ENCODE peak calls at places on chromosomes 1 and 21, in four cellular contexts. D, P, U and J are unnamed samples.

GRCh38 chr1:22556391-22557104 is 6.7 kb upstream of the EPHA8 start:
- DNase-seq in D (peak), P (no peak), U (no peak), J (no peak)

GRCh38 chr1:143497374-143497747 is 474.4 kb downstream of the FAM72C start:
- DNase-seq in D (no peak), P (no peak), U (peak), J (peak)

GRCh38 chr1:223788746-223789415 is 56.9 kb downstream of the TP53BP2 start:
- DNase-seq in D (no peak), P (no peak), U (no peak), J (no peak)

GRCh38 chr1:59487335-59488031 is 190.6 kb downstream of the FGGY start:
- DNase-seq in D (no peak), P (no peak), U (no peak), J (no peak)

GRCh38 chr1:94821636-94822305 is 1.6 kb downstream of the SLC44A3 start:
- DNase-seq in D (no peak), P (no peak), U (no peak), J (no peak)

GRCh38 chr1:93076268-93076667 is 2.8 kb upstream of the MTF2 start:
- DNase-seq in D (no peak), P (no peak), U (no peak), J (no peak)

GRCh38 chr1:184971522-184972265 is 2.6 kb downstream of the NIBAN1 start:
- DNase-seq in D (no peak), P (no peak), U (no peak), J (no peak)

GRCh38 chr1:29235955-29236742 is at the start of gene PTPRU:
- DNase-seq in D (no peak), P (peak), U (peak), J (peak)

GRCh38 chr1:170661646-170662411 is 2.1 kb upstream of the PRRX1 start:
- DNase-seq in D (no peak), P (no peak), U (no peak), J (no peak)

GRCh38 chr1:25148673-25149300 is 83.5 kb downstream of the SYF2 start:
- DNase-seq in D (no peak), P (no peak), U (no peak), J (no peak)

GRCh38 chr1:156893048-156893953 is at the start of gene PEAR1:
- DNase-seq in D (no peak), P (no peak), U (peak), J (no peak)

GRCh38 chr1:160997323-160998038 is 23.5 kb downstream of the F11R start:
- DNase-seq in D (no peak), P (peak), U (no peak), J (peak)

GRCh38 chr1:245837741-245838140 is 669.3 kb downstream of the SMYD3 start:
- DNase-seq in D (no peak), P (no peak), U (no peak), J (no peak)

GRCh38 chr1:172135076-172135672 is 285.3 kb upstream of the C1orf105 start:
- DNase-seq in D (no peak), P (peak), U (no peak), J (no peak)

GRCh38 chr1:54794401-54795099 is 6.6 kb downstream of the TTC22 start:
- DNase-seq in D (no peak), P (no peak), U (no peak), J (peak)

GRCh38 chr1:197388801-197389200 is 120.7 kb downstream of the CRB1 start:
- DNase-seq in D (no peak), P (no peak), U (no peak), J (no peak)

GRCh38 chr1:114314098-114314497 is 160.4 kb upstream of the SYT6 start:
- DNase-seq in D (no peak), P (no peak), U (no peak), J (no peak)

GRCh38 chr21:18725653-18726052 is 322.1 kb upstream of the TMPRSS15 start:
- DNase-seq in D (no peak), P (no peak), U (no peak), J (no peak)

GRCh38 chr1:30609336-30610280 is 113.8 kb downstream of the MATN1 start:
- DNase-seq in D (no peak), P (no peak), U (no peak), J (no peak)

GRCh38 chr1:2981981-2982614 is 39.2 kb upstream of the ACTRT2 start:
- DNase-seq in D (no peak), P (no peak), U (peak), J (peak)

GRCh38 chr1:2952371-2952770 is 68.9 kb upstream of the ACTRT2 start:
- DNase-seq in D (no peak), P (no peak), U (peak), J (no peak)

GRCh38 chr1:158049867-158050266 is 56.4 kb downstream of the KIRREL1 start:
- DNase-seq in D (no peak), P (no peak), U (no peak), J (no peak)

GRCh38 chr1:102472524-102472923 is 475.8 kb upstream of the OLFM3 start:
- DNase-seq in D (no peak), P (no peak), U (no peak), J (no peak)
- TF ChIP-seq EP300 in D (no peak), P (no peak), U (no peak), J (no peak)

GRCh38 chr1:207336559-207337467 is 15.3 kb downstream of the CD55 start:
- DNase-seq in D (no peak), P (peak), U (no peak), J (no peak)
- H3K27ac ChIP-seq in D (no peak), P (peak), U (no peak), J (peak)

GRCh38 chr1:32501865-32502264 is 37.0 kb downstream of the ZBTB8B start:
- DNase-seq in D (no peak), P (no peak), U (peak), J (peak)
- TF ChIP-seq EP300 in D (no peak), P (no peak), U (peak), J (peak)

DNA sequence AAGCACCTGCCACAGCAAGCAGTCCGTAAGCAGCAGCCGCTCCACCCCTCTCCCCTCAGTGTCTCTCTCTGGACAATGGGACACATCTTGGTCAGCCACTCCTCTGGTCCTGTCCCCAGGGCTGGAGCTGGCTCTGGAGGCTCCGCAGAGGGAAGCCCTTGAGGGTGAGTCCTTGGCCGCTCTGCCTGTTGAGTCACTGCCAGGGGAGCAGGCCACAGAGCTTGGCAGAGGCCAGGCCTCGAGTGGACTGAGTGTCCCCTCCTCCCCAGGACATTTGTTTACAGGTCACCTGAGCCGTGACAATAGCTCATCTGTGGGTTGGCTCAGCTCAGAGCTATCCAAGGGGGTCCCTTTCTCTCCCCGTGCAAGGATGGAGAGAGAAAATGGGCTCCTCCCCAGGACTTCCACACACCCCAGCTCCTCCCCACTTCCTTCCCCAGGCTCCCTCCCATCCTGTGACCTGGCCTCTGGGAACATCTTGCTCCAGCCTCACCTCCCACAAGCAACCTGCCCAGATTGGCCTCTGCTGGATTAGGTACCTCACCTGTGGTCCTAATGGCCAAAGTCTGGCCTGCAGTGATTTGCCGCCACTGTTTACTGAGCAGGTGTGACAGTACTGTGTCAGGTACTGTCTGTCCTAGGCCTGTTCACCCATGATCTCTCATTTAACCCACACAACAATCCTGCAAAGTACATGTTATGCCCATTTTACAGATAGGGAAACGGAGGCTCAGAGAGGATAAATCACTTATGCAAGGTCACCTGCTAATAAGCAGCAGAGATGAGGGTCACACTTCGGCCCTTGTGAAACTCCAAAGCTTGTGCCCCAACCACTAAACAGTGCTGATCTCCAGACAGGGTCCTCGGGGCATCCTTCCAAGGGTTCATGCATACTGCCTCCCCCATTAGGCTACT is 4.8 kb downstream of the FAM131C start:
- DNase-seq in D (no peak), P (no peak), U (no peak), J (peak)
- H3K27ac ChIP-seq in D (no peak), P (peak), U (no peak), J (no peak)

GRCh38 chr1:241591736-241592135 is 48.4 kb downstream of the CHML start:
- DNase-seq in D (no peak), P (no peak), U (no peak), J (no peak)

GRCh38 chr1:241590734-241591133 is 49.4 kb downstream of the CHML start:
- DNase-seq in D (no peak), P (no peak), U (no peak), J (no peak)

GRCh38 chr1:241592273-241592958 is 47.8 kb downstream of the CHML start:
- DNase-seq in D (no peak), P (no peak), U (no peak), J (no peak)

GRCh38 chr1:241589524-241589923 is 50.6 kb downstream of the CHML start:
- DNase-seq in D (no peak), P (no peak), U (no peak), J (no peak)

GRCh38 chr1:241591317-241591716 is 48.9 kb downstream of the CHML start:
- DNase-seq in D (no peak), P (peak), U (no peak), J (no peak)
- TF ChIP-seq EP300 in D (no peak), P (peak), U (no peak), J (no peak)

DNA sequence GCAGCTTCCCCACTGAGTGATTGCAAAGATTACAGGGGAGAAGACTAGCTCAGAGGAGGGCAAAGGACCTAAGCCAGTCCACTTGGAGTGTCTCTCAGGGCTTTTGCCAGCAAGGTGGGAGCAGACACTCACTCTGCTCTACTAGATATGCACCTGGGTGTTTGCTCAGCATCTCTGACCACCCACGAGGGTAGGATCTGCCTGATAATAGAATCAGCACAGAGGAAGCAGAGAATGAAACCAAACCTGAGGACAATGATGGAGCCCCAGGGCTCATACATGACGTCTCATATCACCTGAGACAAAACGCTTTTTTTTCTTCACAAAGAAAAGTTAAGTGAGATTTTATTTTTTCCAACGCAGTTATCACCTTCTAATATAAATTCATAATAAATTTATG is 79.4 kb downstream of the RRAGC start:
- DNase-seq in D (no peak), P (no peak), U (no peak), J (no peak)
- H3K27ac ChIP-seq in D (no peak), P (no peak), U (no peak), J (no peak)

GRCh38 chr1:176656257-176656995 is 193.5 kb downstream of the PAPPA2 start:
- DNase-seq in D (no peak), P (no peak), U (no peak), J (no peak)
- TF ChIP-seq EP300 in D (no peak), P (no peak), U (no peak), J (no peak)